ENCODE peak calls at places on chromosomes 13 and 19, in ten cellular contexts. One of them, this sample, is unnamed.

GRCh38 chr19:5957132-5957531 is 20.8 kb downstream of the RANBP3 start:
- DNase-seq in posterior cingulate gyrus: peak
- DNase-seq in psoas muscle: no peak
- DNase-seq in mesothelial cell of epicardium: no peak
- DNase-seq in left colon: no peak
- DNase-seq in hippocampal formation: no peak
- DNase-seq in lower leg skin: no peak
- DNase-seq in anterior cingulate cortex: no peak
- DNase-seq in central memory CD4-positive, alpha-beta T cell: no peak
- DNase-seq in right cardiac atrium: peak
- DNase-seq in this sample: no peak

GRCh38 chr19:1213391-1214286 is 8.1 kb downstream of the STK11 start:
- DNase-seq in right cardiac atrium: peak
- DNase-seq in psoas muscle: peak
- DNase-seq in lower leg skin: no peak
- DNase-seq in left colon: peak
- DNase-seq in central memory CD4-positive, alpha-beta T cell: peak
- DNase-seq in hippocampal formation: peak
- DNase-seq in anterior cingulate cortex: peak
- DNase-seq in mesothelial cell of epicardium: no peak
- DNase-seq in posterior cingulate gyrus: peak
- DNase-seq in this sample: no peak

GRCh38 chr19:33828266-33829075 is 31.8 kb downstream of the KCTD15 start:
- DNase-seq in central memory CD4-positive, alpha-beta T cell: no peak
- DNase-seq in anterior cingulate cortex: no peak
- DNase-seq in psoas muscle: peak
- DNase-seq in posterior cingulate gyrus: no peak
- DNase-seq in lower leg skin: peak
- DNase-seq in left colon: no peak
- DNase-seq in right cardiac atrium: peak
- DNase-seq in mesothelial cell of epicardium: peak
- DNase-seq in hippocampal formation: no peak
- DNase-seq in this sample: no peak

GRCh38 chr19:40684280-40684679 is 6.2 kb downstream of the NUMBL start:
- DNase-seq in lower leg skin: no peak
- DNase-seq in psoas muscle: no peak
- DNase-seq in left colon: no peak
- DNase-seq in hippocampal formation: no peak
- DNase-seq in anterior cingulate cortex: no peak
- DNase-seq in mesothelial cell of epicardium: no peak
- DNase-seq in central memory CD4-positive, alpha-beta T cell: no peak
- DNase-seq in right cardiac atrium: no peak
- DNase-seq in posterior cingulate gyrus: no peak
- DNase-seq in this sample: no peak

GRCh38 chr19:4069331-4069959 is 2.7 kb upstream of the ZBTB7A start:
- DNase-seq in mesothelial cell of epicardium: no peak
- DNase-seq in right cardiac atrium: peak
- DNase-seq in anterior cingulate cortex: no peak
- DNase-seq in central memory CD4-positive, alpha-beta T cell: peak
- DNase-seq in posterior cingulate gyrus: no peak
- DNase-seq in psoas muscle: peak
- DNase-seq in lower leg skin: no peak
- DNase-seq in left colon: peak
- DNase-seq in hippocampal formation: no peak
- DNase-seq in this sample: no peak

GRCh38 chr13:43728411-43728810 is 58.4 kb downstream of the ENOX1 start:
- DNase-seq in right cardiac atrium: no peak
- DNase-seq in hippocampal formation: no peak
- DNase-seq in posterior cingulate gyrus: no peak
- DNase-seq in central memory CD4-positive, alpha-beta T cell: no peak
- DNase-seq in psoas muscle: no peak
- DNase-seq in lower leg skin: no peak
- DNase-seq in anterior cingulate cortex: no peak
- DNase-seq in mesothelial cell of epicardium: no peak
- DNase-seq in left colon: no peak
- DNase-seq in this sample: no peak

GRCh38 chr13:73341748-73342147 is 282.9 kb downstream of the KLF5 start:
- DNase-seq in right cardiac atrium: no peak
- DNase-seq in anterior cingulate cortex: no peak
- DNase-seq in posterior cingulate gyrus: peak
- DNase-seq in mesothelial cell of epicardium: no peak
- DNase-seq in psoas muscle: no peak
- DNase-seq in left colon: no peak
- DNase-seq in lower leg skin: no peak
- DNase-seq in central memory CD4-positive, alpha-beta T cell: no peak
- DNase-seq in hippocampal formation: no peak
- DNase-seq in this sample: no peak

GRCh38 chr13:55190996-55191395 is 1949.7 kb upstream of the PRR20A start:
- DNase-seq in lower leg skin: no peak
- DNase-seq in central memory CD4-positive, alpha-beta T cell: no peak
- DNase-seq in left colon: no peak
- DNase-seq in posterior cingulate gyrus: no peak
- DNase-seq in right cardiac atrium: no peak
- DNase-seq in anterior cingulate cortex: no peak
- DNase-seq in psoas muscle: no peak
- DNase-seq in hippocampal formation: no peak
- DNase-seq in mesothelial cell of epicardium: no peak
- DNase-seq in this sample: no peak

GRCh38 chr19:3868770-3869456 is at the start of gene ZFR2:
- DNase-seq in lower leg skin: no peak
- DNase-seq in hippocampal formation: no peak
- DNase-seq in posterior cingulate gyrus: peak
- DNase-seq in mesothelial cell of epicardium: no peak
- DNase-seq in anterior cingulate cortex: peak
- DNase-seq in right cardiac atrium: no peak
- DNase-seq in central memory CD4-positive, alpha-beta T cell: peak
- DNase-seq in psoas muscle: no peak
- DNase-seq in left colon: no peak
- DNase-seq in this sample: no peak

GRCh38 chr13:50379584-50379983 is 364.3 kb downstream of the KCNRG start:
- DNase-seq in left colon: no peak
- DNase-seq in posterior cingulate gyrus: no peak
- DNase-seq in anterior cingulate cortex: no peak
- DNase-seq in hippocampal formation: no peak
- DNase-seq in right cardiac atrium: no peak
- DNase-seq in mesothelial cell of epicardium: no peak
- DNase-seq in central memory CD4-positive, alpha-beta T cell: no peak
- DNase-seq in lower leg skin: no peak
- DNase-seq in psoas muscle: no peak
- DNase-seq in this sample: no peak

GRCh38 chr13:38394777-38395504 is 45.3 kb downstream of the UFM1 start:
- DNase-seq in posterior cingulate gyrus: no peak
- DNase-seq in hippocampal formation: no peak
- DNase-seq in left colon: no peak
- DNase-seq in central memory CD4-positive, alpha-beta T cell: no peak
- DNase-seq in lower leg skin: no peak
- DNase-seq in psoas muscle: no peak
- DNase-seq in anterior cingulate cortex: no peak
- DNase-seq in mesothelial cell of epicardium: no peak
- DNase-seq in right cardiac atrium: no peak
- DNase-seq in this sample: peak

GRCh38 chr13:104485571-104485970 is 1419.4 kb upstream of the SLC10A2 start:
- DNase-seq in psoas muscle: no peak
- DNase-seq in posterior cingulate gyrus: no peak
- DNase-seq in right cardiac atrium: no peak
- DNase-seq in mesothelial cell of epicardium: no peak
- DNase-seq in central memory CD4-positive, alpha-beta T cell: no peak
- DNase-seq in anterior cingulate cortex: no peak
- DNase-seq in lower leg skin: no peak
- DNase-seq in hippocampal formation: no peak
- DNase-seq in left colon: no peak
- DNase-seq in this sample: no peak

GRCh38 chr19:10863107-10863700 is 8.1 kb upstream of the CARM1 start:
- DNase-seq in psoas muscle: no peak
- DNase-seq in lower leg skin: no peak
- DNase-seq in mesothelial cell of epicardium: no peak
- DNase-seq in posterior cingulate gyrus: no peak
- DNase-seq in right cardiac atrium: no peak
- DNase-seq in anterior cingulate cortex: no peak
- DNase-seq in central memory CD4-positive, alpha-beta T cell: no peak
- DNase-seq in left colon: no peak
- DNase-seq in hippocampal formation: no peak
- DNase-seq in this sample: no peak

GRCh38 chr13:31797154-31797775 is 57.9 kb downstream of the RXFP2 start:
- DNase-seq in psoas muscle: no peak
- DNase-seq in lower leg skin: no peak
- DNase-seq in anterior cingulate cortex: no peak
- DNase-seq in right cardiac atrium: no peak
- DNase-seq in left colon: no peak
- DNase-seq in posterior cingulate gyrus: no peak
- DNase-seq in hippocampal formation: no peak
- DNase-seq in central memory CD4-positive, alpha-beta T cell: no peak
- DNase-seq in mesothelial cell of epicardium: no peak
- DNase-seq in this sample: no peak

GRCh38 chr19:52896431-52897148 is 845 bp downstream of the ZNF320 start:
- DNase-seq in hippocampal formation: no peak
- DNase-seq in psoas muscle: peak
- DNase-seq in central memory CD4-positive, alpha-beta T cell: no peak
- DNase-seq in right cardiac atrium: peak
- DNase-seq in mesothelial cell of epicardium: peak
- DNase-seq in anterior cingulate cortex: no peak
- DNase-seq in left colon: peak
- DNase-seq in posterior cingulate gyrus: no peak
- DNase-seq in lower leg skin: no peak
- DNase-seq in this sample: peak